ENCODE peak calls at places on chromosomes 16 and 17, in six cellular contexts. One of them, this sample, is unnamed.

GRCh38 chr16:11833951-11834695 is 17.2 kb downstream of the RSL1D1 start:
- DNase-seq in AG09309: peak
- DNase-seq in ascending aorta: no peak
- DNase-seq in AG10803: peak
- DNase-seq in CD8-positive, alpha-beta T cell: no peak
- DNase-seq in glutamatergic neuron: no peak
- DNase-seq in this sample: no peak

GRCh38 chr17:30524847-30525246 is 47.6 kb downstream of the GOSR1 start:
- DNase-seq in AG09309: peak
- DNase-seq in ascending aorta: no peak
- DNase-seq in AG10803: peak
- DNase-seq in CD8-positive, alpha-beta T cell: no peak
- DNase-seq in glutamatergic neuron: no peak
- DNase-seq in this sample: no peak

GRCh38 chr17:19344311-19345066 is 18.0 kb downstream of the B9D1 start:
- DNase-seq in AG09309: no peak
- DNase-seq in ascending aorta: no peak
- DNase-seq in AG10803: no peak
- DNase-seq in CD8-positive, alpha-beta T cell: no peak
- DNase-seq in glutamatergic neuron: no peak
- DNase-seq in this sample: no peak

GRCh38 chr16:13084331-13084730 is 182.9 kb downstream of the SHISA9 start:
- DNase-seq in AG09309: no peak
- DNase-seq in ascending aorta: no peak
- DNase-seq in AG10803: no peak
- DNase-seq in CD8-positive, alpha-beta T cell: no peak
- DNase-seq in glutamatergic neuron: no peak
- DNase-seq in this sample: no peak

GRCh38 chr17:79109584-79109983 is 35.0 kb downstream of the ENGASE start:
- DNase-seq in AG09309: no peak
- DNase-seq in ascending aorta: no peak
- DNase-seq in AG10803: no peak
- DNase-seq in CD8-positive, alpha-beta T cell: no peak
- DNase-seq in glutamatergic neuron: no peak
- DNase-seq in this sample: no peak

GRCh38 chr16:15777533-15778203 is 79.2 kb downstream of the MYH11 start:
- DNase-seq in AG09309: no peak
- DNase-seq in ascending aorta: no peak
- DNase-seq in AG10803: peak
- DNase-seq in CD8-positive, alpha-beta T cell: no peak
- DNase-seq in glutamatergic neuron: no peak
- DNase-seq in this sample: no peak

GRCh38 chr17:8443756-8444155 is 8.1 kb downstream of the NDEL1 start:
- DNase-seq in AG09309: no peak
- DNase-seq in ascending aorta: no peak
- DNase-seq in AG10803: no peak
- DNase-seq in CD8-positive, alpha-beta T cell: no peak
- DNase-seq in glutamatergic neuron: no peak
- DNase-seq in this sample: no peak

GRCh38 chr16:72811867-72812266 is 236.1 kb downstream of the ZFHX3 start:
- DNase-seq in AG09309: no peak
- DNase-seq in ascending aorta: no peak
- DNase-seq in AG10803: no peak
- DNase-seq in CD8-positive, alpha-beta T cell: no peak
- DNase-seq in glutamatergic neuron: no peak
- DNase-seq in this sample: no peak

GRCh38 chr16:49639739-49640388 is 216.0 kb downstream of the ZNF423 start:
- DNase-seq in AG09309: no peak
- DNase-seq in ascending aorta: peak
- DNase-seq in AG10803: no peak
- DNase-seq in CD8-positive, alpha-beta T cell: no peak
- DNase-seq in glutamatergic neuron: peak
- DNase-seq in this sample: no peak

GRCh38 chr16:324451-325334 is 27.8 kb downstream of the AXIN1 start:
- DNase-seq in AG09309: no peak
- DNase-seq in ascending aorta: no peak
- DNase-seq in AG10803: no peak
- DNase-seq in CD8-positive, alpha-beta T cell: peak
- DNase-seq in glutamatergic neuron: no peak
- DNase-seq in this sample: peak

GRCh38 chr16:31113420-31114124 is 3.9 kb upstream of the KAT8 start:
- DNase-seq in AG09309: no peak
- DNase-seq in ascending aorta: no peak
- DNase-seq in AG10803: no peak
- DNase-seq in CD8-positive, alpha-beta T cell: no peak
- DNase-seq in glutamatergic neuron: no peak
- DNase-seq in this sample: no peak

GRCh38 chr16:85935957-85936760 is 37.2 kb downstream of the IRF8 start:
- DNase-seq in AG09309: no peak
- DNase-seq in ascending aorta: no peak
- DNase-seq in AG10803: no peak
- DNase-seq in CD8-positive, alpha-beta T cell: peak
- DNase-seq in glutamatergic neuron: no peak
- DNase-seq in this sample: peak

GRCh38 chr16:87851141-87851587 is 18.1 kb downstream of the SLC7A5 start:
- DNase-seq in AG09309: no peak
- DNase-seq in ascending aorta: no peak
- DNase-seq in AG10803: no peak
- DNase-seq in CD8-positive, alpha-beta T cell: no peak
- DNase-seq in glutamatergic neuron: no peak
- DNase-seq in this sample: no peak

GRCh38 chr16:2186064-2186463 is 10.3 kb downstream of the CASKIN1 start:
- DNase-seq in AG09309: no peak
- DNase-seq in ascending aorta: no peak
- DNase-seq in AG10803: no peak
- DNase-seq in CD8-positive, alpha-beta T cell: no peak
- DNase-seq in glutamatergic neuron: no peak
- DNase-seq in this sample: no peak

GRCh38 chr16:457732-458400 is 32.4 kb downstream of the RAB11FIP3 start:
- DNase-seq in AG09309: no peak
- DNase-seq in ascending aorta: no peak
- DNase-seq in AG10803: peak
- DNase-seq in CD8-positive, alpha-beta T cell: no peak
- DNase-seq in glutamatergic neuron: peak
- DNase-seq in this sample: no peak

GRCh38 chr17:70261170-70261569 is 91.8 kb downstream of the KCNJ2 start:
- DNase-seq in AG09309: no peak
- DNase-seq in ascending aorta: no peak
- DNase-seq in AG10803: no peak
- DNase-seq in CD8-positive, alpha-beta T cell: no peak
- DNase-seq in glutamatergic neuron: no peak
- DNase-seq in this sample: no peak

GRCh38 chr16:88381820-88382451 is 823 bp upstream of the ZNF469 start:
- DNase-seq in AG09309: no peak
- DNase-seq in ascending aorta: no peak
- DNase-seq in AG10803: no peak
- DNase-seq in CD8-positive, alpha-beta T cell: no peak
- DNase-seq in glutamatergic neuron: peak
- DNase-seq in this sample: no peak

GRCh38 chr16:1923299-1924034 is 5.3 kb upstream of the HS3ST6 start:
- DNase-seq in AG09309: no peak
- DNase-seq in ascending aorta: no peak
- DNase-seq in AG10803: peak
- DNase-seq in CD8-positive, alpha-beta T cell: no peak
- DNase-seq in glutamatergic neuron: peak
- DNase-seq in this sample: no peak

GRCh38 chr17:19398301-19399181 is 11.6 kb upstream of the MFAP4 start:
- DNase-seq in AG09309: no peak
- DNase-seq in ascending aorta: peak
- DNase-seq in AG10803: peak
- DNase-seq in CD8-positive, alpha-beta T cell: no peak
- DNase-seq in glutamatergic neuron: no peak
- DNase-seq in this sample: no peak

GRCh38 chr16:81486555-81487061 is 42.0 kb downstream of the CMIP start:
- DNase-seq in AG09309: peak
- DNase-seq in ascending aorta: peak
- DNase-seq in AG10803: peak
- DNase-seq in CD8-positive, alpha-beta T cell: no peak
- DNase-seq in glutamatergic neuron: no peak
- DNase-seq in this sample: no peak

GRCh38 chr17:6056104-6056503 is 14.1 kb upstream of the WSCD1 start:
- DNase-seq in AG09309: no peak
- DNase-seq in ascending aorta: no peak
- DNase-seq in AG10803: no peak
- DNase-seq in CD8-positive, alpha-beta T cell: no peak
- DNase-seq in glutamatergic neuron: no peak
- DNase-seq in this sample: no peak

GRCh38 chr17:77693301-77693700 is 265.2 kb upstream of the TNRC6C start:
- DNase-seq in AG09309: no peak
- DNase-seq in ascending aorta: peak
- DNase-seq in AG10803: no peak
- DNase-seq in CD8-positive, alpha-beta T cell: no peak
- DNase-seq in glutamatergic neuron: no peak
- DNase-seq in this sample: no peak

GRCh38 chr16:89358030-89359005 is 132.0 kb downstream of the ANKRD11 start:
- DNase-seq in AG09309: no peak
- DNase-seq in ascending aorta: no peak
- DNase-seq in AG10803: no peak
- DNase-seq in CD8-positive, alpha-beta T cell: no peak
- DNase-seq in glutamatergic neuron: no peak
- DNase-seq in this sample: no peak

GRCh38 chr16:1331712-1332617 is 1.5 kb upstream of the BAIAP3 start:
- DNase-seq in AG09309: no peak
- DNase-seq in ascending aorta: peak
- DNase-seq in AG10803: peak
- DNase-seq in CD8-positive, alpha-beta T cell: peak
- DNase-seq in glutamatergic neuron: peak
- DNase-seq in this sample: peak

GRCh38 chr16:4111748-4112696 is 4.2 kb downstream of the ADCY9 start:
- DNase-seq in AG09309: no peak
- DNase-seq in ascending aorta: no peak
- DNase-seq in AG10803: peak
- DNase-seq in CD8-positive, alpha-beta T cell: no peak
- DNase-seq in glutamatergic neuron: no peak
- DNase-seq in this sample: no peak

GRCh38 chr16:7791191-7791590 is 458.5 kb downstream of the RBFOX1 start:
- DNase-seq in AG09309: no peak
- DNase-seq in ascending aorta: no peak
- DNase-seq in AG10803: no peak
- DNase-seq in CD8-positive, alpha-beta T cell: no peak
- DNase-seq in glutamatergic neuron: no peak
- DNase-seq in this sample: no peak

GRCh38 chr16:7792346-7792745 is 459.7 kb downstream of the RBFOX1 start:
- DNase-seq in AG09309: no peak
- DNase-seq in ascending aorta: no peak
- DNase-seq in AG10803: no peak
- DNase-seq in CD8-positive, alpha-beta T cell: no peak
- DNase-seq in glutamatergic neuron: no peak
- DNase-seq in this sample: no peak
- TF ChIP-seq CTCF in AG09309: no peak
- TF ChIP-seq CTCF in ascending aorta: no peak
- TF ChIP-seq CTCF in AG10803: no peak
- TF ChIP-seq CTCF in CD8-positive, alpha-beta T cell: no peak
- TF ChIP-seq CTCF in glutamatergic neuron: no peak
- TF ChIP-seq CTCF in this sample: no peak

DNA sequence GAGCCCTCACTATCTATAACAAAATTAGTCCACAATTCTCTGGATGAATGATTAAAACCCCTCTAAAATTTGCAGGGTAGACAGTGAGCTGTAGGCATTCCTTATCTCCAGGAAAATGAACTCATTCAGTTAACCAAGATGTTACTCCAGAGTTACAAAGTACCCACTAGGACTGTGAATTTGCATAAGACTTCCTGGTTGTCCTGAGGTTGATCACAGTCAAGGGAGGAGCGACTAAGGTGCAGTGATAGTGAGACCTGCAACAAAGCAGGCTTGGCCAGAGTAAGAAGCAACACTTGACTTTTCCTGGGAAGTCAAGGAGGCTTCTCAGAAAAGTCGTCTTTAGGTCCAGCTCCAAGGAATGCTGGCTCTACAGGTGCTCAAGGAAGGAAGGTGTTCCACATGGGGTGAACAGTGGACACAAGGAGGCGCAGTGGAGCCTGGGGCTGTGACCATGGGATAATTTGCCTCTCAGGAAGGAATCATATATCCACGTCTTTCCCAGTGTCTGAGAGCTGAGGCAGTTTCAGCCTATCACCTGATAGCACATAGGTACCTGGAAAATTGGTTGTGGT is 821.0 kb upstream of the EEF2KMT start:
- DNase-seq in AG09309: no peak
- DNase-seq in ascending aorta: no peak
- DNase-seq in AG10803: no peak
- DNase-seq in CD8-positive, alpha-beta T cell: no peak
- DNase-seq in glutamatergic neuron: peak
- DNase-seq in this sample: no peak
- TF ChIP-seq CTCF in AG09309: no peak
- TF ChIP-seq CTCF in ascending aorta: no peak
- TF ChIP-seq CTCF in AG10803: no peak
- TF ChIP-seq CTCF in CD8-positive, alpha-beta T cell: no peak
- TF ChIP-seq CTCF in glutamatergic neuron: no peak
- TF ChIP-seq CTCF in this sample: no peak

GRCh38 chr16:9840761-9841665 is 341.2 kb downstream of the GRIN2A start:
- DNase-seq in AG09309: no peak
- DNase-seq in ascending aorta: no peak
- DNase-seq in AG10803: no peak
- DNase-seq in CD8-positive, alpha-beta T cell: no peak
- DNase-seq in glutamatergic neuron: no peak
- DNase-seq in this sample: no peak
- TF ChIP-seq CTCF in AG09309: no peak
- TF ChIP-seq CTCF in ascending aorta: no peak
- TF ChIP-seq CTCF in AG10803: no peak
- TF ChIP-seq CTCF in CD8-positive, alpha-beta T cell: no peak
- TF ChIP-seq CTCF in glutamatergic neuron: no peak
- TF ChIP-seq CTCF in this sample: no peak

GRCh38 chr17:42554250-42555121 is 1.8 kb downstream of the HSD17B1 start:
- DNase-seq in AG09309: no peak
- DNase-seq in ascending aorta: peak
- DNase-seq in AG10803: peak
- DNase-seq in CD8-positive, alpha-beta T cell: peak
- DNase-seq in glutamatergic neuron: peak
- DNase-seq in this sample: peak

GRCh38 chr17:42555122-42555622 is 2.4 kb downstream of the HSD17B1 start:
- DNase-seq in AG09309: no peak
- DNase-seq in ascending aorta: no peak
- DNase-seq in AG10803: no peak
- DNase-seq in CD8-positive, alpha-beta T cell: no peak
- DNase-seq in glutamatergic neuron: no peak
- DNase-seq in this sample: no peak

GRCh38 chr17:42553161-42553818 is 567 bp downstream of the HSD17B1 start:
- DNase-seq in AG09309: no peak
- DNase-seq in ascending aorta: no peak
- DNase-seq in AG10803: peak
- DNase-seq in CD8-positive, alpha-beta T cell: no peak
- DNase-seq in glutamatergic neuron: peak
- DNase-seq in this sample: no peak

GRCh38 chr17:42548993-42549755 is 3.5 kb upstream of the HSD17B1 start:
- DNase-seq in AG09309: no peak
- DNase-seq in ascending aorta: no peak
- DNase-seq in AG10803: no peak
- DNase-seq in CD8-positive, alpha-beta T cell: no peak
- DNase-seq in glutamatergic neuron: no peak
- DNase-seq in this sample: no peak

GRCh38 chr17:42553866-42554249 is 1.1 kb downstream of the HSD17B1 start:
- DNase-seq in AG09309: no peak
- DNase-seq in ascending aorta: no peak
- DNase-seq in AG10803: no peak
- DNase-seq in CD8-positive, alpha-beta T cell: no peak
- DNase-seq in glutamatergic neuron: no peak
- DNase-seq in this sample: no peak
- TF ChIP-seq CTCF in AG09309: peak
- TF ChIP-seq CTCF in ascending aorta: no peak
- TF ChIP-seq CTCF in AG10803: peak
- TF ChIP-seq CTCF in CD8-positive, alpha-beta T cell: no peak
- TF ChIP-seq CTCF in glutamatergic neuron: no peak
- TF ChIP-seq CTCF in this sample: no peak

GRCh38 chr17:56173958-56174357 is 20.7 kb downstream of the ANKFN1 start:
- DNase-seq in AG09309: no peak
- DNase-seq in ascending aorta: no peak
- DNase-seq in AG10803: peak
- DNase-seq in CD8-positive, alpha-beta T cell: no peak
- DNase-seq in glutamatergic neuron: peak
- DNase-seq in this sample: no peak
- TF ChIP-seq CTCF in AG09309: no peak
- TF ChIP-seq CTCF in ascending aorta: no peak
- TF ChIP-seq CTCF in AG10803: no peak
- TF ChIP-seq CTCF in CD8-positive, alpha-beta T cell: no peak
- TF ChIP-seq CTCF in glutamatergic neuron: no peak
- TF ChIP-seq CTCF in this sample: no peak